ENCODE peak calls at places on chromosomes 3 and 15, in seven cellular contexts. Y is H9; E is GF-D8; S is NCI-H460; K is heart right ventricle; B is activated CD8-positive, alpha-beta memory T cell treated with anti-CD3 and anti-CD28 coated beads, Interleukin-2, amount 10 ng/mL, durations not matched to agents 7 days and 5 days; J is psoas muscle. X is an unnamed sample.

GRCh38 chr3:58535531-58536500 is 1.2 kb downstream of the ACOX2 start:
- DNase-seq in Y (no peak), E (peak; percentile 17), S (no peak), K (no peak), B (no peak), J (no peak), X (no peak)

GRCh38 chr3:10205461-10206165 is 40.9 kb downstream of the IRAK2 start:
- DNase-seq in Y (no peak), E (no peak), S (peak; percentile 36), K (no peak), B (no peak), J (peak; percentile 76), X (no peak)

GRCh38 chr15:79218588-79219200 is 63.8 kb upstream of the ANKRD34C start:
- DNase-seq in Y (no peak), E (no peak), S (peak; percentile 9), K (no peak), B (no peak), J (no peak), X (no peak)

GRCh38 chr3:192818126-192818525 is 90.8 kb upstream of the FGF12 start:
- DNase-seq in Y (no peak), E (no peak), S (no peak), K (no peak), B (no peak), J (no peak), X (no peak)

GRCh38 chr3:174710622-174711021 is 148.5 kb upstream of the NAALADL2 start:
- DNase-seq in Y (no peak), E (no peak), S (no peak), K (no peak), B (no peak), J (no peak), X (no peak)

GRCh38 chr3:15099364-15100098 is 583 bp upstream of the RBSN start:
- DNase-seq in Y (no peak), E (no peak), S (no peak), K (no peak), B (peak; percentile 46), J (no peak), X (no peak)

GRCh38 chr3:70726966-70727365 is 414.5 kb upstream of the MDFIC2 start:
- DNase-seq in Y (no peak), E (no peak), S (no peak), K (no peak), B (no peak), J (no peak), X (no peak)

GRCh38 chr3:43691120-43692002 is 623 bp downstream of the ABHD5 start:
- DNase-seq in Y (peak; percentile 87), E (no peak), S (no peak), K (peak; percentile 63), B (peak; percentile 61), J (peak; percentile 60), X (peak; percentile 53)

GRCh38 chr3:39783730-39784129 is 25.7 kb upstream of the MYRIP start:
- DNase-seq in Y (no peak), E (no peak), S (no peak), K (no peak), B (no peak), J (no peak), X (no peak)

GRCh38 chr3:72964633-72965032 is 32.0 kb upstream of the PPP4R2 start:
- DNase-seq in Y (no peak), E (no peak), S (no peak), K (no peak), B (no peak), J (no peak), X (no peak)

GRCh38 chr3:146589899-146590508 is 15.1 kb downstream of the PLSCR5 start:
- DNase-seq in Y (no peak), E (no peak), S (peak; percentile 43), K (no peak), B (no peak), J (no peak), X (peak; percentile 39)

GRCh38 chr3:1527780-1528179 is 435.0 kb downstream of the CNTN6 start:
- DNase-seq in Y (no peak), E (no peak), S (no peak), K (no peak), B (no peak), J (no peak), X (no peak)

GRCh38 chr15:40591310-40591845 is 2.7 kb upstream of the KNL1 start:
- DNase-seq in Y (peak; percentile 57), E (no peak), S (no peak), K (no peak), B (no peak), J (no peak), X (no peak)

GRCh38 chr3:175433026-175433668 is 574.0 kb downstream of the NAALADL2 start:
- DNase-seq in Y (no peak), E (no peak), S (peak; percentile 28), K (no peak), B (no peak), J (no peak), X (no peak)

GRCh38 chr3:147613710-147614109 is 204.5 kb downstream of the ZIC1 start:
- DNase-seq in Y (no peak), E (no peak), S (no peak), K (no peak), B (no peak), J (no peak), X (no peak)

GRCh38 chr15:28918141-28918983 is 32.6 kb downstream of the APBA2 start:
- DNase-seq in Y (peak; percentile 98), E (no peak), S (no peak), K (no peak), B (no peak), J (no peak), X (no peak)

GRCh38 chr3:178618197-178618596 is 82.0 kb downstream of the KCNMB2 start:
- DNase-seq in Y (no peak), E (no peak), S (peak; percentile 45), K (no peak), B (no peak), J (no peak), X (no peak)

GRCh38 chr15:41001524-41001923 is 48.3 kb downstream of the CHAC1 start:
- DNase-seq in Y (no peak), E (no peak), S (no peak), K (no peak), B (no peak), J (no peak), X (no peak)

GRCh38 chr3:157531301-157531660 is 28.1 kb upstream of the VEPH1 start:
- DNase-seq in Y (no peak), E (no peak), S (no peak), K (no peak), B (no peak), J (no peak), X (no peak)

GRCh38 chr3:165491487-165491886 is 295.3 kb upstream of the SLITRK3 start:
- DNase-seq in Y (no peak), E (no peak), S (no peak), K (no peak), B (no peak), J (no peak), X (no peak)

GRCh38 chr3:135752851-135753250 is 212.7 kb upstream of the PPP2R3A start:
- DNase-seq in Y (no peak), E (no peak), S (no peak), K (no peak), B (no peak), J (no peak), X (no peak)

GRCh38 chr3:168865022-168865551 is 769.4 kb upstream of the GOLIM4 start:
- DNase-seq in Y (no peak), E (no peak), S (no peak), K (no peak), B (no peak), J (no peak), X (no peak)

GRCh38 chr3:30875505-30875904 is 19.0 kb downstream of the GADL1 start:
- DNase-seq in Y (no peak), E (no peak), S (no peak), K (no peak), B (no peak), J (no peak), X (no peak)

GRCh38 chr3:71172176-71172575 is 411.4 kb downstream of the FOXP1 start:
- DNase-seq in Y (no peak), E (no peak), S (no peak), K (no peak), B (no peak), J (no peak), X (no peak)

GRCh38 chr15:34336947-34337556 is 529 bp downstream of the SLC12A6 start:
- DNase-seq in Y (no peak), E (no peak), S (no peak), K (no peak), B (peak; percentile 61), J (no peak), X (peak; percentile 48)

GRCh38 chr3:12829886-12830784 is 11.2 kb downstream of the RPL32 start:
- DNase-seq in Y (peak; percentile 52), E (no peak), S (no peak), K (no peak), B (no peak), J (no peak), X (no peak)

GRCh38 chr3:186093271-186093900 is 15.5 kb downstream of the ETV5 start:
- DNase-seq in Y (no peak), E (no peak), S (no peak), K (no peak), B (no peak), J (no peak), X (no peak)

GRCh38 chr3:156761713-156762575 is 64.2 kb upstream of the LEKR1 start:
- DNase-seq in Y (no peak), E (no peak), S (no peak), K (no peak), B (no peak), J (no peak), X (no peak)

GRCh38 chr3:155553800-155554199 is 191.1 kb downstream of the PLCH1 start:
- DNase-seq in Y (no peak), E (peak; percentile 91), S (no peak), K (no peak), B (peak; percentile 56), J (no peak), X (peak; percentile 55)

GRCh38 chr3:37024820-37025405 is 31.6 kb downstream of the MLH1 start:
- DNase-seq in Y (no peak), E (peak; percentile 56), S (no peak), K (no peak), B (no peak), J (no peak), X (no peak)

GRCh38 chr3:107938128-107938527 is 152.7 kb downstream of the CD47 start:
- DNase-seq in Y (peak; percentile 33), E (no peak), S (peak; percentile 12), K (peak; percentile 13), B (no peak), J (no peak), X (peak; percentile 31)

GRCh38 chr3:30668051-30668609 is 61.7 kb downstream of the TGFBR2 start:
- DNase-seq in Y (no peak), E (no peak), S (no peak), K (no peak), B (no peak), J (no peak), X (no peak)